ENCODE peak calls at places on chromosomes 16 and 17, in eight cellular contexts. B is AG10803; R is HTR-8/SVneo; N is astrocyte of the spinal cord; H is activated naive CD4-positive, alpha-beta T cell; Z is NCI-H446; T is fibroblast of mammary gland; S is HT-29. Y is an unnamed sample.

GRCh38 chr17:49434821-49435581 is 20.3 kb upstream of the PHB1 start:
- DNase-seq in B (peak; percentile 43), R (peak; percentile 90), N (peak; percentile 43), H (peak; percentile 7), Z (no peak), T (peak; percentile 57), S (peak; percentile 84), Y (peak; percentile 32)

GRCh38 chr16:2514333-2515179 is 804 bp downstream of the ATP6V0C start:
- DNase-seq in B (no peak), R (no peak), N (no peak), H (no peak), Z (no peak), T (no peak), S (no peak), Y (no peak)

GRCh38 chr17:2023692-2024571 is 1.2 kb downstream of the RTN4RL1 start:
- DNase-seq in B (peak; percentile 43), R (no peak), N (peak; percentile 25), H (no peak), Z (no peak), T (peak; percentile 51), S (no peak), Y (no peak)

GRCh38 chr17:83058478-83059167 is 20.8 kb upstream of the METRNL start:
- DNase-seq in B (no peak), R (no peak), N (no peak), H (no peak), Z (no peak), T (no peak), S (no peak), Y (no peak)

GRCh38 chr17:76383645-76384221 is 676 bp upstream of the SPHK1 start:
- DNase-seq in B (peak; percentile 60), R (peak; percentile 59), N (peak; percentile 55), H (no peak), Z (no peak), T (peak; percentile 53), S (peak; percentile 35), Y (peak; percentile 27)

GRCh38 chr16:86649875-86650274 is 71.5 kb downstream of the FOXL1 start:
- DNase-seq in B (no peak), R (no peak), N (no peak), H (no peak), Z (no peak), T (no peak), S (no peak), Y (no peak)

GRCh38 chr17:8658800-8659199 is 28.3 kb upstream of the MYH10 start:
- DNase-seq in B (no peak), R (no peak), N (no peak), H (no peak), Z (no peak), T (no peak), S (no peak), Y (no peak)

GRCh38 chr16:54402270-54402669 is 115.7 kb upstream of the IRX3 start:
- DNase-seq in B (peak; percentile 91), R (no peak), N (no peak), H (no peak), Z (no peak), T (no peak), S (no peak), Y (no peak)

GRCh38 chr16:56244612-56245011 is 53.3 kb downstream of the GNAO1 start:
- DNase-seq in B (no peak), R (no peak), N (no peak), H (no peak), Z (no peak), T (no peak), S (no peak), Y (no peak)

GRCh38 chr16:21650517-21650916 is 1.9 kb downstream of the IGSF6 start:
- DNase-seq in B (peak; percentile 41), R (no peak), N (no peak), H (no peak), Z (no peak), T (no peak), S (no peak), Y (no peak)

GRCh38 chr17:53150101-53150698 is 672.5 kb upstream of the KIF2B start:
- DNase-seq in B (no peak), R (no peak), N (no peak), H (no peak), Z (no peak), T (no peak), S (peak; percentile 24), Y (peak; percentile 16)

GRCh38 chr17:19456016-19456927 is 45.2 kb downstream of the RNF112 start:
- DNase-seq in B (no peak), R (no peak), N (no peak), H (no peak), Z (no peak), T (no peak), S (no peak), Y (no peak)

GRCh38 chr16:77974883-77975282 is 47.5 kb upstream of the CLEC3A start:
- DNase-seq in B (no peak), R (no peak), N (no peak), H (no peak), Z (no peak), T (no peak), S (peak; percentile 28), Y (no peak)

GRCh38 chr17:47720754-47721533 is 12.1 kb upstream of the TBX21 start:
- DNase-seq in B (peak; percentile 6), R (no peak), N (no peak), H (peak; percentile 76), Z (no peak), T (no peak), S (no peak), Y (peak; percentile 16)

Y was measured in LoVo.